ENCODE peak calls at places on chromosome 4, in ten cellular contexts. K is cardiac muscle cell; G is posterior cingulate gyrus; E is progenitor cell of endocrine pancreas; R is activated CD4-positive, alpha-beta T cell treated with anti-CD3 and anti-CD28 coated beads for 24 hours; L is mucosa of gallbladder; M is osteocyte; S is fibroblast of the conjunctiva; X is omental fat pad; Q is GM18507. N is an unnamed sample.

GRCh38 chr4:108276690-108277089 is 108.0 kb upstream of the LEF1 start:
- DNase-seq in Q (no peak), M (no peak), E (no peak), L (no peak), X (no peak), G (no peak), K (no peak), S (no peak), R (no peak), N (no peak)

GRCh38 chr4:153079824-153080486 is 124.3 kb upstream of the TRIM2 start:
- DNase-seq in S (no peak), X (no peak), L (no peak), K (no peak), Q (no peak), M (peak), G (no peak), R (no peak), E (no peak), N (no peak)

GRCh38 chr4:36187723-36188333 is 56.5 kb downstream of the ARAP2 start:
- DNase-seq in G (no peak), L (no peak), E (no peak), X (no peak), K (peak), S (peak), Q (no peak), M (no peak), R (no peak), N (no peak)

GRCh38 chr4:124322234-124322831 is 390.2 kb downstream of the ANKRD50 start:
- DNase-seq in E (no peak), R (no peak), S (peak), Q (no peak), L (no peak), M (no peak), X (no peak), G (no peak), K (peak), N (no peak)

GRCh38 chr4:3461515-3462291 is 1.4 kb upstream of the DOK7 start:
- DNase-seq in S (no peak), Q (no peak), G (no peak), M (no peak), K (no peak), E (no peak), R (no peak), L (peak), X (no peak), N (peak)

GRCh38 chr4:3719191-3719590 is 47.0 kb upstream of the ADRA2C start:
- DNase-seq in M (no peak), E (no peak), X (no peak), K (no peak), S (no peak), R (no peak), L (no peak), Q (no peak), G (no peak), N (no peak)

GRCh38 chr4:61866357-61867030 is 666.4 kb downstream of the ADGRL3 start:
- DNase-seq in X (no peak), E (no peak), G (no peak), Q (no peak), S (no peak), M (no peak), L (no peak), R (no peak), K (no peak), N (no peak)

GRCh38 chr4:39451423-39452023 is 7.2 kb downstream of the RPL9 start:
- DNase-seq in M (no peak), K (no peak), S (no peak), G (no peak), R (no peak), X (no peak), E (no peak), L (no peak), Q (no peak), N (no peak)

GRCh38 chr4:25769251-25769650 is 93.5 kb downstream of the SEL1L3 start:
- DNase-seq in K (peak), S (no peak), X (no peak), L (no peak), Q (no peak), R (no peak), M (no peak), G (no peak), E (no peak), N (no peak)

GRCh38 chr4:155066871-155067270 is 141.6 kb upstream of the NPY2R start:
- DNase-seq in M (no peak), X (no peak), L (no peak), R (no peak), E (no peak), K (no peak), S (no peak), G (no peak), Q (no peak), N (no peak)

GRCh38 chr4:102959503-102959902 is 60.0 kb downstream of the SLC9B1 start:
- DNase-seq in S (no peak), L (no peak), G (no peak), K (no peak), X (no peak), M (no peak), Q (no peak), R (no peak), E (no peak), N (no peak)

GRCh38 chr4:40423735-40424134 is 88.6 kb downstream of the CHRNA9 start:
- DNase-seq in E (no peak), M (no peak), Q (no peak), S (no peak), K (no peak), L (no peak), X (no peak), R (no peak), G (no peak), N (no peak)

GRCh38 chr4:3388461-3389185 is 53.1 kb upstream of the HGFAC start:
- DNase-seq in G (no peak), E (no peak), M (no peak), Q (no peak), K (peak), S (no peak), X (no peak), L (no peak), R (no peak), N (peak)

GRCh38 chr4:109383823-109384222 is 49.8 kb upstream of the SEC24B start:
- DNase-seq in M (no peak), G (no peak), R (no peak), K (no peak), E (no peak), Q (no peak), X (no peak), L (no peak), S (no peak), N (no peak)

GRCh38 chr4:47217884-47218283 is 186.5 kb downstream of the GABRB1 start:
- DNase-seq in R (no peak), Q (no peak), L (no peak), X (no peak), K (no peak), M (no peak), G (no peak), E (no peak), S (no peak), N (no peak)

GRCh38 chr4:147312376-147313046 is 168.4 kb upstream of the EDNRA start:
- DNase-seq in X (no peak), L (no peak), R (no peak), G (no peak), E (no peak), M (no peak), K (peak), Q (no peak), S (no peak), N (no peak)

GRCh38 chr4:176794151-176794550 is 1.4 kb upstream of the VEGFC start:
- DNase-seq in Q (no peak), X (no peak), G (no peak), K (no peak), S (peak), E (no peak), M (no peak), L (no peak), R (no peak), N (no peak)

GRCh38 chr4:89331197-89331596 is 23.6 kb upstream of the GPRIN3 start:
- DNase-seq in G (no peak), X (no peak), L (no peak), M (no peak), Q (no peak), S (no peak), E (no peak), K (no peak), R (no peak), N (no peak)

N was measured in upper lobe of right lung.